ENCODE peak calls at places on chromosomes 1 and 21, in five cellular contexts. A, B, E, Z and Y are unnamed samples.

GRCh38 chr1:47175227-47175934 is 14.5 kb downstream of the PDZK1IP1 start:
- DNase-seq in A (peak), E (peak), B (peak), Z (no peak), Y (peak)

GRCh38 chr21:16117851-16118592 is 388.2 kb downstream of the USP25 start:
- DNase-seq in A (peak), B (no peak), E (no peak), Z (no peak), Y (peak)

GRCh38 chr1:151072224-151072623 is 1.7 kb downstream of the GABPB2 start:
- DNase-seq in E (no peak), Z (no peak), A (no peak), B (no peak), Y (no peak)

GRCh38 chr1:205583461-205584130 is 48.2 kb downstream of the ELK4 start:
- DNase-seq in B (no peak), E (no peak), Z (no peak), A (no peak), Y (no peak)

GRCh38 chr1:117128323-117129079 is 7.0 kb upstream of the TRIM45 start:
- DNase-seq in B (peak), Z (no peak), A (peak), E (peak), Y (peak)

GRCh38 chr1:146049436-146049835 is 27.9 kb upstream of the HJV start:
- DNase-seq in E (no peak), A (no peak), B (no peak), Z (no peak), Y (no peak)

GRCh38 chr1:11701551-11701961 is 10.0 kb downstream of the DRAXIN start:
- DNase-seq in B (peak), Z (no peak), E (no peak), A (no peak), Y (no peak)

GRCh38 chr1:214570442-214570841 is 19.0 kb upstream of the PTPN14 start:
- DNase-seq in B (no peak), A (peak), Z (no peak), E (no peak), Y (peak)

GRCh38 chr21:39714331-39714730 is 30.7 kb upstream of the IGSF5 start:
- DNase-seq in A (no peak), Z (no peak), B (no peak), E (no peak), Y (no peak)

GRCh38 chr21:42794551-42794950 is 84.8 kb downstream of the WDR4 start:
- DNase-seq in E (no peak), A (no peak), B (no peak), Z (no peak), Y (no peak)

DNA sequence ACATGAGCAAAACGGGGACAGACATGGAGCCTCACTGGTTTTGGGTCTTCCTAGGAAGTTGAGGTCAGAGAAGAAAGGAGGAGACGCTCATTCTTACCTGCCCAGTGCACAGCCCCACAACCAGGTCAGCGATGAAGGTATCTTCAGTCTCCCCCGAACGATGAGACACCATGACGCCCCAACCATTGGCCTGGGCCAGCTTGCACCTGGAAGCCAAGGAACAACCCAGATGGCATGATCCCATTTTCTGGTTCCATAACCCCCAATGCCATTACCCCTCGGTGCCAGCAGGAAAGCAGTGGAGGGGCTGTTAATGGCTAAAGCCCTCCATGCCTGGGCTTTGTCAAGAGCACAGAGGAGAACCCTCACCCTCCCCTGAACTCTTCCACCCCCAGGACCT is 15.3 kb downstream of the ENO1 start:
- DNase-seq in A (no peak), B (no peak), Z (no peak), E (no peak), Y (no peak)
- H3K4me2 ChIP-seq in A (no peak), B (no peak), Z (no peak), E (no peak), Y (no peak)

GRCh38 chr21:21968810-21969588 is 970.8 kb downstream of the NCAM2 start:
- DNase-seq in B (no peak), E (no peak), Z (no peak), A (no peak), Y (no peak)
- TF ChIP-seq RCOR1 in B (no peak), E (no peak), Z (no peak), A (no peak), Y (no peak)

GRCh38 chr1:14215151-14215550 is 383.3 kb upstream of the KAZN start:
- DNase-seq in B (no peak), Z (no peak), E (no peak), A (no peak), Y (no peak)
- H3K4me2 ChIP-seq in B (no peak), Z (no peak), E (no peak), A (no peak), Y (no peak)

GRCh38 chr21:14097881-14098499 is 112.8 kb downstream of the LIPI start:
- DNase-seq in E (no peak), B (no peak), A (no peak), Z (no peak), Y (no peak)

GRCh38 chr21:14092834-14093560 is 117.8 kb downstream of the LIPI start:
- DNase-seq in A (no peak), E (no peak), B (no peak), Z (no peak), Y (no peak)

GRCh38 chr21:14096577-14096976 is 114.2 kb downstream of the LIPI start:
- DNase-seq in A (no peak), B (no peak), Z (no peak), E (no peak), Y (no peak)

GRCh38 chr21:14095021-14095420 is 115.7 kb downstream of the LIPI start:
- DNase-seq in E (no peak), A (no peak), B (no peak), Z (no peak), Y (no peak)

DNA sequence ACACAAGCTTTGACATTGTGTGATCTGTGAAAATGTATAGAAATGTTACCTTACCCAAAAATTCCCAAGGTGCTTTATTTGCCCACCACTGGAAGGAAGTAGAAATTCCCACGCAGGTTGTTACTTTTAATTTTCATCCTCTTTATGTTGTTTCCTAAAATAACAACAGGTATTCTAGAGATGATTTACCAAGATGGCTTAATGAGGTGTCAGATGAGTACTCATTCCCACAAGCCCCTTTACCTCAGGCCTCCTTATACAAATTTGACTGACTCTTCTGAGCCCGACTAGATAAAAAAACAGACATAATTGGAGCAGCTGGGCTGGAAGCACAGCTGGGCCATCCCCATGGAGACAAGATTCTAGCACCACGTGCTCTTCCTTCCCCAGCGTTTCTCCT is 114.6 kb downstream of the LIPI start:
- DNase-seq in B (no peak), A (no peak), Z (peak), E (no peak), Y (no peak)
- TF ChIP-seq RCOR1 in B (no peak), A (no peak), Z (no peak), E (no peak), Y (no peak)

GRCh38 chr1:211420845-211421454 is 71.0 kb downstream of the RD3 start:
- DNase-seq in E (no peak), A (no peak), B (no peak), Z (no peak), Y (peak)
- H3K4me2 ChIP-seq in E (no peak), A (no peak), B (no peak), Z (no peak), Y (no peak)

GRCh38 chr1:91829293-91830153 is 56.4 kb downstream of the TGFBR3 start:
- DNase-seq in E (no peak), B (no peak), Z (no peak), A (no peak), Y (no peak)

GRCh38 chr1:91828007-91828321 is 58.0 kb downstream of the TGFBR3 start:
- DNase-seq in A (no peak), B (no peak), Z (no peak), E (peak), Y (no peak)

GRCh38 chr1:91828583-91829281 is 57.2 kb downstream of the TGFBR3 start:
- DNase-seq in A (no peak), E (no peak), Z (no peak), B (no peak), Y (no peak)

GRCh38 chr1:91831132-91831930 is 54.6 kb downstream of the TGFBR3 start:
- DNase-seq in Z (no peak), A (no peak), E (no peak), B (no peak), Y (peak)

GRCh38 chr1:91830242-91831131 is 55.5 kb downstream of the TGFBR3 start:
- DNase-seq in E (no peak), B (no peak), Z (no peak), A (peak), Y (peak)
- TF ChIP-seq RCOR1 in E (no peak), B (no peak), Z (no peak), A (no peak), Y (peak)

GRCh38 chr1:77545970-77546369 is 136.5 kb downstream of the ZZZ3 start:
- DNase-seq in A (no peak), Z (no peak), B (no peak), E (no peak), Y (peak)
- H3K4me2 ChIP-seq in A (no peak), Z (no peak), B (no peak), E (no peak), Y (no peak)